ENCODE peak calls at places on chromosomes 5 and 9, in five cellular contexts. One of them, this sample, is unnamed. For H3K27me3, the result is how much of the 10 kb centered on the place peaks cover.

GRCh38 chr5:139960723-139961383 is 82.2 kb downstream of the NRG2 start:
- DNase-seq in ovary: no peak
- DNase-seq in naive thymus-derived CD4-positive, alpha-beta T cell: no peak
- DNase-seq in psoas muscle: no peak
- DNase-seq in fibroblast of lung: no peak
- DNase-seq in this sample: no peak

GRCh38 chr9:130732131-130732530 is 38.6 kb downstream of the EXOSC2 start:
- DNase-seq in ovary: no peak
- DNase-seq in naive thymus-derived CD4-positive, alpha-beta T cell: no peak
- DNase-seq in psoas muscle: no peak
- DNase-seq in fibroblast of lung: peak
- DNase-seq in this sample: no peak

GRCh38 chr5:157311595-157311994 is 45.7 kb downstream of the CYFIP2 start:
- DNase-seq in ovary: no peak
- DNase-seq in naive thymus-derived CD4-positive, alpha-beta T cell: no peak
- DNase-seq in psoas muscle: no peak
- DNase-seq in fibroblast of lung: no peak
- DNase-seq in this sample: no peak

GRCh38 chr5:24059006-24059405 is 551.6 kb downstream of the PRDM9 start:
- DNase-seq in ovary: no peak
- DNase-seq in naive thymus-derived CD4-positive, alpha-beta T cell: no peak
- DNase-seq in psoas muscle: no peak
- DNase-seq in fibroblast of lung: peak
- DNase-seq in this sample: no peak

GRCh38 chr9:2459756-2460155 is 161.8 kb upstream of the VLDLR start:
- DNase-seq in ovary: no peak
- DNase-seq in naive thymus-derived CD4-positive, alpha-beta T cell: no peak
- DNase-seq in psoas muscle: no peak
- DNase-seq in fibroblast of lung: no peak
- DNase-seq in this sample: no peak

GRCh38 chr5:139665626-139666025 is 17.5 kb downstream of the CXXC5 start:
- DNase-seq in ovary: no peak
- DNase-seq in naive thymus-derived CD4-positive, alpha-beta T cell: no peak
- DNase-seq in psoas muscle: no peak
- DNase-seq in fibroblast of lung: no peak
- DNase-seq in this sample: no peak

GRCh38 chr5:178590924-178591423 is 781 bp upstream of the COL23A1 start:
- DNase-seq in ovary: no peak
- DNase-seq in naive thymus-derived CD4-positive, alpha-beta T cell: no peak
- DNase-seq in psoas muscle: peak
- DNase-seq in fibroblast of lung: peak
- DNase-seq in this sample: no peak

GRCh38 chr5:178387061-178387855 is 154.7 kb upstream of the PHYKPL start:
- DNase-seq in ovary: no peak
- DNase-seq in naive thymus-derived CD4-positive, alpha-beta T cell: no peak
- DNase-seq in psoas muscle: no peak
- DNase-seq in fibroblast of lung: no peak
- DNase-seq in this sample: no peak

GRCh38 chr5:88664630-88665029 is 218.4 kb downstream of the MEF2C start:
- DNase-seq in ovary: no peak
- DNase-seq in naive thymus-derived CD4-positive, alpha-beta T cell: no peak
- DNase-seq in psoas muscle: no peak
- DNase-seq in fibroblast of lung: no peak
- DNase-seq in this sample: no peak

GRCh38 chr5:6317133-6317532 is 61.2 kb downstream of the MED10 start:
- DNase-seq in ovary: no peak
- DNase-seq in naive thymus-derived CD4-positive, alpha-beta T cell: no peak
- DNase-seq in psoas muscle: no peak
- DNase-seq in fibroblast of lung: no peak
- DNase-seq in this sample: no peak

GRCh38 chr5:67581203-67581602 is 384.6 kb upstream of the CD180 start:
- DNase-seq in ovary: no peak
- DNase-seq in naive thymus-derived CD4-positive, alpha-beta T cell: no peak
- DNase-seq in psoas muscle: no peak
- DNase-seq in fibroblast of lung: peak
- DNase-seq in this sample: no peak

GRCh38 chr5:31638748-31639418 is at the start of gene PDZD2:
- DNase-seq in ovary: peak
- DNase-seq in naive thymus-derived CD4-positive, alpha-beta T cell: peak
- DNase-seq in psoas muscle: peak
- DNase-seq in fibroblast of lung: peak
- DNase-seq in this sample: peak
- H3K4me3 ChIP-seq in ovary: peak
- H3K4me3 ChIP-seq in naive thymus-derived CD4-positive, alpha-beta T cell: peak
- H3K4me3 ChIP-seq in psoas muscle: peak
- H3K4me3 ChIP-seq in fibroblast of lung: peak
- H3K4me3 ChIP-seq in this sample: peak

DNA sequence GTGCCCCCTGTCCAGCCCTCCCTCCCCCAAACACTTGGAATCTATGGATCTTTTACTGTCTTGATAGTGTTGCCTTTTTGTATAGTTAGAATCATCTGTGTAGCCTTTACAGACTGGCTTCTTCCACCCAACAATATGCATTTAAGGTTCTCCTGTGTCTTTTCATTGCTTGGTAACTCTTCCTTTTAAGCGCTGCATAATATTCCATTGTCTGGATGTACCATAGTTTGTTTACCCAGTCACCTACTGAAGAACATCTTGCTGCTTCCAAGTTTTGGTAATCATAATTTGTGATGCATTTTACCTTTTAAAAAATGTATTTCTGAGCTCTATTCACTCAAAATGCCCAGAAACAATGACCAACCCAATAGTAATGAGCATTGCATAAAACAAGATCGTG is 17.7 kb upstream of the LMX1B start:
- DNase-seq in ovary: no peak
- DNase-seq in naive thymus-derived CD4-positive, alpha-beta T cell: no peak
- DNase-seq in psoas muscle: no peak
- DNase-seq in fibroblast of lung: no peak
- DNase-seq in this sample: no peak
- H3K27me3 ChIP-seq in ovary: under half
- H3K27me3 ChIP-seq in naive thymus-derived CD4-positive, alpha-beta T cell: under half
- H3K27me3 ChIP-seq in psoas muscle: under half
- H3K27me3 ChIP-seq in fibroblast of lung: under half
- H3K27me3 ChIP-seq in this sample: under half

GRCh38 chr5:95959051-95959963 is 2.3 kb downstream of the ELL2 start:
- DNase-seq in ovary: no peak
- DNase-seq in naive thymus-derived CD4-positive, alpha-beta T cell: no peak
- DNase-seq in psoas muscle: no peak
- DNase-seq in fibroblast of lung: peak
- DNase-seq in this sample: no peak
- H3K4me3 ChIP-seq in ovary: peak
- H3K4me3 ChIP-seq in naive thymus-derived CD4-positive, alpha-beta T cell: no peak
- H3K4me3 ChIP-seq in psoas muscle: peak
- H3K4me3 ChIP-seq in fibroblast of lung: peak
- H3K4me3 ChIP-seq in this sample: peak

GRCh38 chr5:73229271-73229670 is 56.3 kb downstream of the TMEM174 start:
- DNase-seq in ovary: no peak
- DNase-seq in naive thymus-derived CD4-positive, alpha-beta T cell: no peak
- DNase-seq in psoas muscle: no peak
- DNase-seq in fibroblast of lung: peak
- DNase-seq in this sample: no peak
- H3K27me3 ChIP-seq in ovary: under half
- H3K27me3 ChIP-seq in naive thymus-derived CD4-positive, alpha-beta T cell: under half
- H3K27me3 ChIP-seq in psoas muscle: under half
- H3K27me3 ChIP-seq in fibroblast of lung: under half
- H3K27me3 ChIP-seq in this sample: under half

GRCh38 chr9:96067004-96067403 is 191.5 kb downstream of the ERCC6L2 start:
- DNase-seq in ovary: no peak
- DNase-seq in naive thymus-derived CD4-positive, alpha-beta T cell: no peak
- DNase-seq in psoas muscle: no peak
- DNase-seq in fibroblast of lung: no peak
- DNase-seq in this sample: no peak

GRCh38 chr9:96065482-96066251 is 190.2 kb downstream of the ERCC6L2 start:
- DNase-seq in ovary: no peak
- DNase-seq in naive thymus-derived CD4-positive, alpha-beta T cell: no peak
- DNase-seq in psoas muscle: no peak
- DNase-seq in fibroblast of lung: no peak
- DNase-seq in this sample: no peak

GRCh38 chr9:96069821-96070220 is 194.3 kb downstream of the ERCC6L2 start:
- DNase-seq in ovary: no peak
- DNase-seq in naive thymus-derived CD4-positive, alpha-beta T cell: no peak
- DNase-seq in psoas muscle: no peak
- DNase-seq in fibroblast of lung: no peak
- DNase-seq in this sample: no peak

GRCh38 chr9:96068511-96068910 is 193.0 kb downstream of the ERCC6L2 start:
- DNase-seq in ovary: peak
- DNase-seq in naive thymus-derived CD4-positive, alpha-beta T cell: no peak
- DNase-seq in psoas muscle: no peak
- DNase-seq in fibroblast of lung: no peak
- DNase-seq in this sample: no peak

GRCh38 chr9:96067551-96068076 is 192.1 kb downstream of the ERCC6L2 start:
- DNase-seq in ovary: no peak
- DNase-seq in naive thymus-derived CD4-positive, alpha-beta T cell: no peak
- DNase-seq in psoas muscle: no peak
- DNase-seq in fibroblast of lung: no peak
- DNase-seq in this sample: no peak
- H3K4me3 ChIP-seq in ovary: no peak
- H3K4me3 ChIP-seq in naive thymus-derived CD4-positive, alpha-beta T cell: no peak
- H3K4me3 ChIP-seq in psoas muscle: no peak
- H3K4me3 ChIP-seq in fibroblast of lung: no peak
- H3K4me3 ChIP-seq in this sample: no peak

This sample was measured in aorta.